ENCODE peak calls at places on chromosomes 16 and 17, in ten cellular contexts. M is prostate gland, Z is Panc1, H is AG04450, C is fibroblast of pulmonary artery, V is uterus, G is epithelial cell of esophagus, T is GM12865, O is AG09309, F is lower leg skin. P is an unnamed sample.

GRCh38 chr17:35684046-35684802 is 47.2 kb upstream of the RASL10B start:
- DNase-seq in V (no peak), H (peak; percentile 1), F (no peak), Z (no peak), M (no peak), O (peak; percentile 44), T (no peak), G (peak; percentile 46), C (peak; percentile 31), P (peak; percentile 43)

GRCh38 chr16:2614761-2615191 is 67.5 kb upstream of the KCTD5 start:
- DNase-seq in G (no peak), T (no peak), V (no peak), F (no peak), O (no peak), M (peak; percentile 3), Z (no peak), C (no peak), H (no peak), P (no peak)

GRCh38 chr17:75163074-75163473 is 8.8 kb upstream of the JPT1 start:
- DNase-seq in G (no peak), V (no peak), Z (no peak), F (no peak), O (no peak), H (no peak), T (no peak), C (no peak), M (no peak), P (no peak)

GRCh38 chr17:68456529-68457167 is 648 bp downstream of the WIPI1 start:
- DNase-seq in V (peak; percentile 77), H (peak; percentile 77), T (peak; percentile 37), O (peak; percentile 80), C (peak; percentile 92), M (peak; percentile 78), G (peak; percentile 80), Z (no peak), F (peak; percentile 83), P (peak; percentile 90)

GRCh38 chr17:72421128-72422092 is 300.6 kb downstream of the SOX9 start:
- DNase-seq in C (peak; percentile 94), V (no peak), M (peak; percentile 60), G (peak; percentile 98), Z (peak; percentile 82), H (peak; percentile 85), T (peak; percentile 96), O (peak; percentile 74), F (no peak), P (peak; percentile 87)

GRCh38 chr16:22075043-22075757 is 17.1 kb upstream of the VWA3A start:
- DNase-seq in O (no peak), G (peak; percentile 68), H (peak; percentile 15), F (no peak), M (no peak), C (no peak), T (no peak), Z (no peak), V (no peak), P (no peak)

GRCh38 chr16:84387021-84387420 is 18.7 kb downstream of the ATP2C2 start:
- DNase-seq in T (no peak), Z (no peak), O (no peak), V (no peak), F (no peak), M (no peak), C (no peak), H (no peak), G (no peak), P (no peak)

GRCh38 chr17:38883592-38884526 is 14.0 kb downstream of the LASP1 start:
- DNase-seq in Z (no peak), M (no peak), G (peak; percentile 26), T (no peak), V (no peak), O (no peak), C (peak; percentile 46), F (no peak), H (no peak), P (no peak)

GRCh38 chr17:31310260-31310659 is 3.6 kb downstream of the EVI2B start:
- DNase-seq in C (no peak), G (no peak), T (peak; percentile 56), Z (no peak), V (no peak), O (no peak), M (no peak), F (no peak), H (no peak), P (no peak)

GRCh38 chr17:77580531-77580930 is 378.0 kb upstream of the TNRC6C start:
- DNase-seq in M (no peak), G (no peak), O (no peak), H (no peak), T (no peak), F (no peak), Z (no peak), V (no peak), C (no peak), P (no peak)

GRCh38 chr16:87441886-87442580 is 49.9 kb downstream of the MAP1LC3B start:
- DNase-seq in C (peak; percentile 17), G (peak; percentile 29), O (no peak), F (no peak), V (no peak), Z (no peak), H (no peak), T (no peak), M (no peak), P (peak; percentile 35)

GRCh38 chr17:54916721-54917120 is 16.1 kb downstream of the TOM1L1 start:
- DNase-seq in H (no peak), F (no peak), Z (no peak), V (no peak), M (no peak), C (no peak), G (no peak), O (no peak), T (no peak), P (no peak)

DNA sequence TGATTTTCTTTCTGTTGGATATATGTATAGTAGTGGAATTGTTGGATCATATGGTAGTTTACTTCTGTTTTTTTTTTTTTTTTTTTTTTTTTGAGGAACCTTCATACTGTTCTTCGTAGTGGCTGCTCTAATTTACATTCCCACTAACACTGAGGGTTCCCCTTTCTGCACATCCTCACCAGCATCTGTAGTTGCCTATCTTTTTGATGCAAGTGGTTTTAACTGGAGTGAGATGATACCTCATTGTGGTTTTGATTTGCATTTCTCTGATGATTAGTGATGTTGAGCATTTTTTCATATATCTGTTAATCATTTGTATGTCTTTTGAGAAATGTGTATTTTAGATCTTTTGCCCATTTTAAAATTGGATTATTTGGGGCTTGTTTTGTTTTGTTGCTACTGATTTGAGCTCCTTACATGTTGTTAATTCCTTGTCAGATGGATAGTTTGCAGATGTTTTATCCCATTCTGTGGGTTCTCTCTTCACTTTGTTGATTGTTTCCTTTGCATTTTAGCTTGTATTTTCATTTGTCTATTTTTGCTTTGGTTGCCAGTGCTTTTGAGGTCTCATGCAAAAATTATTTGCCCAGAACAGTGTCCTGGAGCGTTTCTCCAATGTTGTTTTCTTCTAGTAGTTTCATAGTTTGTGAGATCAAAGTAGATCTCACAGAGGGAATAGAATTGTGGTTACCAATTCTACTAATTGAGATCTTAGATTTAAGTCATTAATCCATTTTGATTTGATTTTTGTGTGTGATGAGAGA is 25.0 kb upstream of the BCAS3 start:
- DNase-seq in Z (no peak), G (no peak), M (no peak), H (no peak), V (no peak), C (no peak), F (no peak), O (no peak), T (peak; percentile 69), P (no peak)
- TF ChIP-seq CTCF in Z (no peak), G (no peak), M (no peak), H (no peak), V (no peak), C (no peak), F (no peak), O (no peak), T (no peak), P (no peak)

GRCh38 chr17:14307560-14308024 is 6.7 kb downstream of the HS3ST3B1 start:
- DNase-seq in G (peak; percentile 34), M (no peak), V (no peak), F (no peak), H (no peak), C (no peak), Z (no peak), O (peak; percentile 55), T (no peak), P (peak; percentile 87)

GRCh38 chr17:14308636-14308964 is 7.7 kb downstream of the HS3ST3B1 start:
- DNase-seq in V (no peak), Z (no peak), H (no peak), O (no peak), F (no peak), M (no peak), C (no peak), T (no peak), G (no peak), P (no peak)

GRCh38 chr17:14304876-14305636 is 4.2 kb downstream of the HS3ST3B1 start:
- DNase-seq in T (no peak), O (no peak), Z (no peak), C (no peak), F (no peak), V (no peak), H (no peak), G (no peak), M (no peak), P (peak; percentile 33)

GRCh38 chr17:14305785-14306496 is 5.1 kb downstream of the HS3ST3B1 start:
- DNase-seq in F (no peak), M (no peak), O (no peak), H (no peak), Z (no peak), G (no peak), V (no peak), C (no peak), T (no peak), P (peak; percentile 25)

GRCh38 chr17:14306602-14307001 is 5.7 kb downstream of the HS3ST3B1 start:
- DNase-seq in Z (no peak), O (no peak), H (no peak), G (no peak), M (no peak), V (no peak), T (no peak), C (no peak), F (no peak), P (peak; percentile 60)
- H3K4me3 ChIP-seq in Z (no peak overlapping the region), O (no peak overlapping the region), H (no peak overlapping the region), G (no peak overlapping the region), M (no peak overlapping the region), V (no peak overlapping the region), T (no peak overlapping the region), C (no peak overlapping the region), F (no peak overlapping the region), P (no peak overlapping the region)

GRCh38 chr17:62179525-62180161 is 114.6 kb upstream of the MED13 start:
- DNase-seq in G (peak; percentile 90), Z (peak; percentile 27), C (peak; percentile 64), H (no peak), V (no peak), O (peak; percentile 24), F (no peak), T (no peak), M (no peak), P (peak; percentile 11)
- TF ChIP-seq CTCF in G (peak; percentile 28), Z (no peak), C (no peak), H (no peak), V (no peak), O (peak; percentile 26), F (no peak), T (no peak), M (no peak), P (no peak)

DNA sequence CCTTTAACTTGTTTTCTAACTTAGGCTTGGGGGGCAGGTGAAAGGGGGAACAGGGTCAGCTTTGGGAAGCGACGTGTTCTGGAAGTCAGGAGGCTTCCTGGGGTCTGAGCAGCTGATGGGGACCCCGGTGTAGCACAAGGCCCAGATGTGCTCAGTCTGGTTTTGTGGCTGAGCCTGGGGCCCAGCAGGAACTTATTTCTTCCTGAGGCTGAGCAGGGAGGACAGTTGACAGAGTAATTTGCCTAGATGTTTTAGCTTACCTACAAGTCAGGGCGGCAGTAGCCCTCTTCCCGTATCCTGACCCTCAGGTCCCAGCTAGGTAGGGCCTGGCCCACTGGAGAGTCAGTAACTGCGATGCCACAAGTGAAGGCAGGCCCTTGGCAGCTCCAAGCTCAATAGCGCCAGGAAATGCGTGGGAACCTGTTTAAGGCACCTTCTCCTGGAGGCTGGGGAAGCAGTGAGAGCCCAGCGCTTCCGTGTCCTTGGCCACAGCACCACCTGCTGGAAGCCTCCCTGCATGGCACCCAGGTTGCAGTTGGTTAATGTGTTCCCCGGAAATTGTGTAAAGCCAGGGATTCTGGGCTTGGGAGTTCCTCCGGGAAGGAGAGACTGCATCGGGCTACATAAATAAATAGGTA is 5.2 kb downstream of the CCR7 start:
- DNase-seq in V (peak; percentile 94), O (peak; percentile 89), Z (peak; percentile 81), C (peak; percentile 97), T (peak; percentile 87), G (peak; percentile 94), F (peak; percentile 91), H (peak; percentile 89), M (peak; percentile 93), P (peak; percentile 96)
- H3K4me3 ChIP-seq in V (no peak overlapping the region), O (peak overlapping the region; percentile 10), Z (peak overlapping the region; percentile 20), C (no peak overlapping the region), T (peak overlapping the region; percentile 50), G (no peak overlapping the region), F (no peak overlapping the region), H (no peak overlapping the region), M (no peak overlapping the region), P (peak overlapping the region; percentile 40)

P was measured in fibroblast of the aortic adventitia.